ENCODE peak calls at places on chromosomes 4 and X, in nine cellular contexts. Z, V, Y, K, S, P, T, A and X are unnamed samples.
A peak's percentile ranks its signal among the peaks of the same experiment; 100 is the strongest.

GRCh38 chr4:128758314-128758922 is 51.1 kb upstream of the JADE1 start:
- DNase-seq in Z (no peak), V (no peak), Y (no peak), K (no peak), S (no peak), P (no peak), T (no peak), A (no peak), X (no peak)

GRCh38 chr4:138870739-138871633 is 144.6 kb upstream of the NOCT start:
- DNase-seq in Z (peak; percentile 83), V (peak; percentile 70), Y (peak; percentile 69), K (peak; percentile 56), S (peak; percentile 33), P (peak; percentile 81), T (peak; percentile 78), A (peak; percentile 60), X (peak; percentile 73)

GRCh38 chrX:6325437-6325836 is 96.8 kb upstream of the NLGN4X start:
- DNase-seq in Z (no peak), V (no peak), Y (no peak), K (no peak), S (no peak), P (no peak), T (no peak), A (no peak), X (no peak)

GRCh38 chr4:164802301-164802700 is 48.4 kb downstream of the SMIM31 start:
- DNase-seq in Z (no peak), V (no peak), Y (no peak), K (no peak), S (no peak), P (no peak), T (no peak), A (no peak), X (no peak)

GRCh38 chrX:153522259-153522658 is 4.8 kb downstream of the ATP2B3 start:
- DNase-seq in Z (no peak), V (no peak), Y (no peak), K (no peak), S (no peak), P (no peak), T (no peak), A (no peak), X (no peak)

GRCh38 chr4:22090655-22091350 is 142.2 kb upstream of the KCNIP4 start:
- DNase-seq in Z (peak; percentile 37), V (no peak), Y (no peak), K (no peak), S (no peak), P (peak; percentile 10), T (no peak), A (no peak), X (no peak)

GRCh38 chrX:136635235-136635634 is 12.7 kb upstream of the CD40LG start:
- DNase-seq in Z (no peak), V (no peak), Y (peak; percentile 6), K (no peak), S (no peak), P (no peak), T (no peak), A (no peak), X (no peak)

GRCh38 chr4:3721627-3722026 is 44.6 kb upstream of the ADRA2C start:
- DNase-seq in Z (no peak), V (no peak), Y (no peak), K (no peak), S (no peak), P (no peak), T (no peak), A (no peak), X (no peak)

GRCh38 chrX:30597258-30598012 is 19.9 kb upstream of the TASL start:
- DNase-seq in Z (no peak), V (no peak), Y (peak; percentile 58), K (no peak), S (no peak), P (no peak), T (no peak), A (no peak), X (no peak)

GRCh38 chrX:15930585-15930984 is 76.0 kb upstream of the AP1S2 start:
- DNase-seq in Z (peak; percentile 57), V (peak; percentile 72), Y (peak; percentile 19), K (no peak), S (peak; percentile 6), P (peak; percentile 54), T (peak; percentile 66), A (no peak), X (no peak)

GRCh38 chr4:17769406-17770174 is 11.8 kb downstream of the FAM184B start:
- DNase-seq in Z (no peak), V (no peak), Y (no peak), K (no peak), S (no peak), P (no peak), T (no peak), A (no peak), X (no peak)

GRCh38 chrX:150587585-150588503 is 19.4 kb downstream of the MTM1 start:
- DNase-seq in Z (peak; percentile 41), V (peak; percentile 17), Y (peak; percentile 7), K (no peak), S (peak; percentile 15), P (peak; percentile 61), T (no peak), A (no peak), X (peak; percentile 38)

GRCh38 chrX:20355187-20355586 is 88.5 kb upstream of the RPS6KA3 start:
- DNase-seq in Z (no peak), V (no peak), Y (no peak), K (no peak), S (no peak), P (no peak), T (no peak), A (no peak), X (no peak)

GRCh38 chrX:16869393-16870094 is 618 bp downstream of the RBBP7 start:
- DNase-seq in Z (no peak), V (peak; percentile 32), Y (peak; percentile 69), K (peak; percentile 45), S (no peak), P (peak; percentile 20), T (peak; percentile 18), A (peak; percentile 19), X (peak; percentile 47)

GRCh38 chr4:180618396-180618795 is 1624.8 kb upstream of the TENM3 start:
- DNase-seq in Z (no peak), V (no peak), Y (no peak), K (no peak), S (no peak), P (no peak), T (no peak), A (no peak), X (no peak)

GRCh38 chr4:59161249-59161648 is 2038.9 kb upstream of the ADGRL3 start:
- DNase-seq in Z (no peak), V (no peak), Y (no peak), K (no peak), S (no peak), P (no peak), T (no peak), A (no peak), X (no peak)
- TF ChIP-seq CTCF in Z (no peak), V (no peak), Y (no peak), K (peak; percentile 19), S (no peak), P (no peak), T (no peak), A (no peak), X (no peak)

DNA sequence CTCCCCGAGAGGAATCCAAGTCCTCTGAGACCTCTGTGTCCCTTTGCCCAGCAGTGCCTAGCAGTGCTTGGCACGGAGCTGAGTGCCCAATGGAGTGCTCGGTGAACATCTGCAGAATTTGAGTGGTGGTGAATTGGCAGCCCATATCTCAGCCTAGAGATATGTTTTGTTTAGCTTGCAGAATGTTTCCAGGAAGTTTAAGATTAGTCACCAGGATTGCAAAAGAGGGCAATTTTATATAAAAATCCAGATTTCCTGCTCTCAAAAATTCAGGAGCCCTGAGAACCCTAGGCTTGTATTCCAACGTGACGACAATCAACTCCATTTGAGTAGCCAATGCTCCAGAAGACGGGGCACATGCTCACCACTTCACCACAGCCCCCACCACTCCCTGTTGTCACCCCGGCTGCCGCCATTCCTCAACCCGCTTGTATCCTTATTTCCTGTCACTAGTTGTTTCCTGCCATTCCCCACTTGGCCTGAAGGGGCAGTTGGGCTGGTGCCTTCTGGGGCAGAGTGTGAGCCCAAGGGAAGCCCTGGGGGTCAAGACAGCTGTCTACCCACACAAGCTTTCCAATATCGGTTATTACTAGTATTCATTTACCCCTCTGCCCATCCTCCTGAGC is 116.9 kb downstream of the EFNB1 start:
- DNase-seq in Z (peak; percentile 83), V (peak; percentile 52), Y (no peak), K (peak; percentile 8), S (no peak), P (peak; percentile 68), T (peak; percentile 70), A (no peak), X (peak; percentile 19)
- TF ChIP-seq CTCF in Z (peak; percentile 54), V (peak; percentile 37), Y (no peak), K (peak; percentile 28), S (no peak), P (peak; percentile 50), T (peak; percentile 33), A (no peak), X (peak; percentile 42)

GRCh38 chr4:183721207-183722081 is 62.4 kb downstream of the TRAPPC11 start:
- DNase-seq in Z (peak; percentile 60), V (peak; percentile 24), Y (peak; percentile 63), K (no peak), S (peak; percentile 60), P (no peak), T (peak; percentile 41), A (peak; percentile 39), X (peak; percentile 28)

GRCh38 chr4:183727482-183727881 is 68.4 kb downstream of the TRAPPC11 start:
- DNase-seq in Z (no peak), V (no peak), Y (no peak), K (no peak), S (no peak), P (no peak), T (no peak), A (no peak), X (no peak)

GRCh38 chr4:183723561-183724228 is 64.6 kb downstream of the TRAPPC11 start:
- DNase-seq in Z (no peak), V (no peak), Y (no peak), K (no peak), S (no peak), P (no peak), T (no peak), A (no peak), X (no peak)

GRCh38 chr4:183718876-183719275 is 59.8 kb downstream of the TRAPPC11 start:
- DNase-seq in Z (no peak), V (no peak), Y (no peak), K (no peak), S (no peak), P (no peak), T (no peak), A (no peak), X (no peak)

GRCh38 chr4:183722738-183723560 is 63.9 kb downstream of the TRAPPC11 start:
- DNase-seq in Z (peak; percentile 15), V (peak; percentile 2), Y (peak; percentile 89), K (peak; percentile 68), S (no peak), P (peak; percentile 25), T (peak; percentile 4), A (peak; percentile 39), X (peak; percentile 52)
- TF ChIP-seq CTCF in Z (no peak), V (no peak), Y (no peak), K (peak; percentile 31), S (no peak), P (no peak), T (no peak), A (no peak), X (no peak)

DNA sequence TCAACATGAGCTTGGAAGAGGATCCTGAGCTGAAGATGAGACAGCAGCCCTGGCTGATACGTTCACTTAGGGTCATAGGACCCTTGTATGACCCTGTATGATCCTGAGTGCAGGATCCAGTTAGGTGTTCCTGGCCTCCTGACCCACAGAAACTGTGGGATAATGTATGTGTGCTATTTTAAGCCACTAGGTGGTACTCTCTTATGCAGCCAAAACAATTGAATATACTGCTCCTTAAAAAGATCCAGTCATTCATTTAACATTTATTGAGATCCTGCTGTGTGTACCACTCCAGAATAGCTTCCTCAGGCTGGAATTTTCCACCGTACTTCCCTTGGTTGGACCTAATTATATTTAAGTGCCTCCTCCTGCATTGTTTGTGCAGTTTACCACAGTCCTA is 167.1 kb downstream of the AMELX start:
- DNase-seq in Z (no peak), V (no peak), Y (no peak), K (no peak), S (no peak), P (no peak), T (no peak), A (no peak), X (no peak)
- TF ChIP-seq CTCF in Z (no peak), V (no peak), Y (no peak), K (no peak), S (no peak), P (peak; percentile 22), T (no peak), A (no peak), X (no peak)